ENCODE peak calls at places on chromosome 11, in four cellular contexts. U is transverse colon, V is colonic mucosa, H is neural progenitor cell. N is an unnamed sample.

GRCh38 chr11:57413681-57414080 is 13.2 kb downstream of the SLC43A3 start:
- DNase-seq in U (no peak), H (no peak), V (no peak), N (no peak)

GRCh38 chr11:38476808-38477565 is 1879.0 kb upstream of the RAG2 start:
- DNase-seq in V (no peak), H (no peak), U (no peak), N (no peak)

GRCh38 chr11:76795936-76796441 is 12.8 kb downstream of the TSKU start:
- DNase-seq in U (no peak), V (no peak), H (no peak), N (no peak)

GRCh38 chr11:78941226-78941851 is 366.7 kb upstream of the NARS2 start:
- DNase-seq in V (no peak), H (no peak), U (no peak), N (no peak)

GRCh38 chr11:134340354-134340964 is 8.7 kb downstream of the GLB1L2 start:
- DNase-seq in H (no peak), U (peak; percentile 66), V (peak; percentile 65), N (no peak)

GRCh38 chr11:124674168-124674517 is 439 bp downstream of the SPA17 start:
- DNase-seq in H (no peak), V (peak; percentile 24), U (no peak), N (no peak)

GRCh38 chr11:113555071-113555739 is 80.0 kb upstream of the DRD2 start:
- DNase-seq in V (no peak), H (no peak), U (no peak), N (no peak)

GRCh38 chr11:23875407-23875950 is 621.4 kb upstream of the LUZP2 start:
- DNase-seq in V (no peak), H (no peak), U (no peak), N (no peak)

GRCh38 chr11:18285841-18286240 is 19.8 kb downstream of the SAA1 start:
- DNase-seq in V (no peak), H (no peak), U (no peak), N (no peak)

GRCh38 chr11:59475176-59475575 is 2.1 kb downstream of the OR4D10 start:
- DNase-seq in U (no peak), V (no peak), H (no peak), N (no peak)

GRCh38 chr11:12167098-12167999 is 57.0 kb downstream of the MICAL2 start:
- DNase-seq in V (peak; percentile 74), H (no peak), U (peak; percentile 74), N (no peak)

GRCh38 chr11:34332524-34332923 is 25.3 kb downstream of the ABTB2 start:
- DNase-seq in V (no peak), H (no peak), U (no peak), N (no peak)

GRCh38 chr11:134313821-134314607 is 17.8 kb upstream of the GLB1L2 start:
- DNase-seq in V (no peak), H (no peak), U (no peak), N (no peak)

GRCh38 chr11:19243601-19244000 is 2.9 kb upstream of the E2F8 start:
- DNase-seq in H (no peak), U (no peak), V (no peak), N (no peak)

GRCh38 chr11:128451651-128452470 is 135.5 kb downstream of the ETS1 start:
- DNase-seq in H (peak; percentile 36), U (peak; percentile 38), V (peak; percentile 63), N (peak; percentile 53)

GRCh38 chr11:82718307-82718706 is 15.4 kb downstream of the FAM181B start:
- DNase-seq in V (no peak), U (no peak), H (peak; percentile 80), N (no peak)

GRCh38 chr11:83540112-83540675 is 254.0 kb upstream of the CCDC90B start:
- DNase-seq in U (no peak), V (no peak), H (peak; percentile 3), N (no peak)

GRCh38 chr11:130522284-130522961 is 74.0 kb downstream of the ADAMTS15 start:
- DNase-seq in H (peak; percentile 79), U (peak; percentile 76), V (peak; percentile 70), N (peak; percentile 32)

GRCh38 chr11:76601712-76602111 is 68.8 kb downstream of the LRRC32 start:
- DNase-seq in V (peak; percentile 23), U (no peak), H (no peak), N (peak; percentile 13)

GRCh38 chr11:65884716-65885092 is 3.6 kb downstream of the FIBP start:
- DNase-seq in U (peak; percentile 83), H (peak; percentile 88), V (peak; percentile 76), N (peak; percentile 87)

GRCh38 chr11:43393765-43394355 is 35.1 kb downstream of the TTC17 start:
- DNase-seq in H (no peak), V (peak; percentile 29), U (no peak), N (no peak)

GRCh38 chr11:34997872-34998548 is 81.6 kb downstream of the PDHX start:
- DNase-seq in U (no peak), V (no peak), H (no peak), N (no peak)

GRCh38 chr11:69144316-69144715 is 11.4 kb upstream of the SMIM38 start:
- DNase-seq in V (no peak), U (no peak), H (no peak), N (no peak)

GRCh38 chr11:104118105-104118762 is 45.7 kb downstream of the PDGFD start:
- DNase-seq in U (no peak), H (no peak), V (no peak), N (no peak)

GRCh38 chr11:61837411-61838005 is 9.4 kb downstream of the FADS2 start:
- DNase-seq in H (no peak), U (no peak), V (no peak), N (no peak)

GRCh38 chr11:36455658-36456111 is 54.4 kb downstream of the TRAF6 start:
- DNase-seq in H (peak; percentile 62), V (no peak), U (peak; percentile 24), N (no peak)

DNA sequence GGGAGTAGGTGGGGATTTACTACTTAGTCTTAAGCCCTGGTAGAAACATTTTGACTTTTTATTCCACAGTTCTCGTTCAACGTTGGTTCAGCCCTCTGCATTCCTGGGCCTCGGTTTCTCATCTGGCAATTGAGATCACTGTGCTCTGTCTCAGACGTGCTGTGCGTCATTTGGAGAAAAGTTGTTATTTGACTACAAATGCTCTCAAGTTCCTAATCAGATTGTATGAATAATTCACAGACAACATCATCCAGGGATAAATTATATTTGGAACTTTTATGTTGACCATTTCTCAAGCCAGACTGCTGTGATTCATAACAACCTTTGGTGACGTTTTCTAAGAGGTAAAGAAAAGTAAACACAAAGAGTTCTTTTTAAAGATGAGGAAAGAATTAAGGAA is 69.2 kb downstream of the BLID start:
- DNase-seq in H (no peak), V (no peak), U (no peak), N (no peak)
- H3K36me3 ChIP-seq in H (no peaks in the 10 kb centered on the region), V (no peaks in the 10 kb centered on the region), U (no peaks in the 10 kb centered on the region), N (no peaks in the 10 kb centered on the region)

GRCh38 chr11:122367809-122368231 is 251.8 kb upstream of the BLID start:
- DNase-seq in V (no peak), H (peak; percentile 8), U (no peak), N (no peak)
- H3K4me3 ChIP-seq in V (no peak overlapping the region), H (no peak overlapping the region), U (no peak overlapping the region), N (no peak overlapping the region)

GRCh38 chr11:603154-603553 is 12.6 kb downstream of the IRF7 start:
- DNase-seq in U (no peak), H (no peak), V (no peak), N (no peak)
- H3K36me3 ChIP-seq in U (peaks cover 39% of the 10 kb centered on the region), H (no peaks in the 10 kb centered on the region), V (peaks cover 37% of the 10 kb centered on the region), N (no peaks in the 10 kb centered on the region)

DNA sequence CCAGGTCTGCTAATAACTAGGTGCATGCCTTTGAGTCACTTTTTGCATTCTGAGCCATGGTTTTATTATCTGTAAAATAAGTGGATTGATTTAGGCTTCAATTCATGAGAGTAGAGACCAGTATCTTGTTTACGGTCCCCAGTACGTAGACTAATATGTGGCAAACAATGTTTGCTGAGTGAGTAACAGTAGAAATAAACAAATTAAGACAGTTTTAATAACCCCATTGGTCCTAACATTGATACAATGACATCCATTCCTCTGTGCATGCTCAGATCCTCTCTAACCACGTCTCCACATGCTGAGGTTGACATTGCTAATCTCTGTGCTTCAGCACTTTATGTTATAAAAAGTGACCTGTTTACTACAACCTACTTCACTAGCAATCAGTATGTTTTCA is 983 bp downstream of the CCDC34 start:
- DNase-seq in H (no peak), V (no peak), U (no peak), N (no peak)
- H3K4me3 ChIP-seq in H (peak overlapping the region; percentile 62), V (no peak overlapping the region), U (no peak overlapping the region), N (no peak overlapping the region)

GRCh38 chr11:1586699-1587098 is 1.6 kb upstream of the KRTAP5-1 start:
- DNase-seq in H (no peak), V (no peak), U (no peak), N (no peak)

DNA sequence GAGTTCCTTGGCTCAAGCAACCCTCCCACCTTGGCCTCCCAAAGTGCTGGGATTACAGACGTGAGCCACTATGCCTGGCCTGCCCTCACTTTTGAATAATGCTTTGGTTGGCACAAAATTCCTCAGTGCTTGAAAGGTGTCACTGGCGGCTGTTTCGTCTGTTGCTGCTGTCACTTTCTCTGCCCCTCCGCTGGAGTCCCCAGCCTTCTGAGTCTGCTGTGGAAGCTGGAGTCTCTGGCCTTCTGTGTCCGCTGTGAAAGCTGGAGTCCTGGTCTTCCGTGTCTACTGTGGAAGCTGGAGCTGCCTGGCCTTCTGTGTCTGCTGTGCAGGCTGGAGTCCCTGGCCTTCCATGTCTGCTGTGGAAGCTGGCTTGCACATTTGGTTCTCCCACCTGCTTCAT is 4.9 kb upstream of the KRTAP5-1 start:
- DNase-seq in H (no peak), V (no peak), U (no peak), N (no peak)
- H3K36me3 ChIP-seq in H (no peaks in the 10 kb centered on the region), V (no peaks in the 10 kb centered on the region), U (no peaks in the 10 kb centered on the region), N (no peaks in the 10 kb centered on the region)

DNA sequence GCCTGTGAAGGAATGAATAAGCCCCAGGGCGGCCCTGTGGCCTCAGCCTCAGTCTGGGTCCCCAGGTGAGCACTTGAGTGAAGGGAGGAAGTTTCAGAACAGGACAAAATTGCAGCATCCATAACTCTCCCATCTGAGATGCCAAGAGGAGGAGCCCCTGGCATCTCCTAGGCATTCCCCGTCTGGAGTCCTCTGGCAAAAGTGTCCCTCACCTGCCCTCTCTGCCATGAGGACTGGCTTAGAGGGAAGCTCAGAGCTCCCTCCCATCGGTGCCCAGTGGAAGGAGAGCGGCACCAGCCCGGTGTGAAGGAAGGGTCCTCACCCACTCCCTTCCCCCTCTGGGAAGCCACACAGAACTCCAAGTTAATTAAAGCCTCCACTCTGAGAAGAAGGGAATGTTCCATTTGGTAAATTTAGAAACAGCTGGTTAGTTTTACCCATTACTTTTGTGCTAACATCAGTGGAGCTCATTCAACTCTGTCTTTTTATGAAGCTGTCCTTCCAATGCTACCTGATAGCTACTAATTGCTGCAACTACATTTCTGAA is 123.4 kb upstream of the RCN1 start:
- DNase-seq in H (no peak), V (no peak), U (no peak), N (no peak)
- H3K4me3 ChIP-seq in H (no peak overlapping the region), V (no peak overlapping the region), U (no peak overlapping the region), N (no peak overlapping the region)

DNA sequence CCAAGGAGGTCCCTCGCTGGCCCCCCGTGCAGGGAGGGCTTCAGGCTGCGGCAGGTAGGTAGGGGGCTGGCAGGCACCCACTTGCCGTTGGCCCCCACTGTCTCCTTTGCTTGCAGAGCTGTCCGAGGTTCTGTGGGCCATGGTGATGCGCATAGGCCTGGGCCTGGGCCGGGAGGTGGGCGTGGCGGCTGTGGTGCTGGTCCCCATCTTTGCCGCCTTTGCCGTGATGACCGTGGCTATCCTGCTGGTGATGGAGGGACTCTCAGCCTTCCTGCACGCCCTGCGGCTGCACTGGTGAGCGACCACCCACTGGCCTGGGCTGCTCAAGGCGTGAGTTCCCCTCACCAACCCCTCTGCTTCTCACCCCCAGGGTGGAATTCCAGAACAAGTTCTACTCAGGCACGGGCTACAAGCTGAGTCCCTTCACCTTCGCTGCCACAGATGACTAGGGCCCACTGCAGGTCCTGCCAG is 11.6 kb downstream of the TCIRG1 start:
- DNase-seq in V (no peak), H (no peak), U (no peak), N (no peak)
- H3K36me3 ChIP-seq in V (peaks cover 20% of the 10 kb centered on the region), H (no peaks in the 10 kb centered on the region), U (peaks cover 29% of the 10 kb centered on the region), N (no peaks in the 10 kb centered on the region)

N was measured in Peyer's patch.